ENCODE peak calls at places on chromosomes 6 and 20, in seven cellular contexts. I is GM04503; M is heart right ventricle; U is substantia nigra; H is stimulated activated CD4-positive, alpha-beta T cell treated with anti-CD3 and anti-CD28 coated beads, Interleukin-1b, Interleukin-23, amount 100 ng/mL, for 1 hour; Q is heart left ventricle; Z is HepG2. P is an unnamed sample.

GRCh38 chr6:4941782-4942672 is 61.8 kb downstream of the RPP40 start:
- DNase-seq in M (no peak), I (peak; percentile 91), Q (no peak), H (no peak), U (no peak), Z (peak; percentile 78), P (peak; percentile 42)

GRCh38 chr20:57269148-57269984 is 2.9 kb upstream of the BMP7 start:
- DNase-seq in M (no peak), Z (no peak), H (no peak), I (no peak), U (no peak), Q (no peak), P (no peak)

GRCh38 chr6:73409395-73409794 is 14.8 kb downstream of the DDX43 start:
- DNase-seq in H (no peak), I (no peak), M (no peak), Z (peak; percentile 46), U (no peak), Q (no peak), P (peak; percentile 83)

GRCh38 chr6:72553531-72554202 is 68.2 kb upstream of the KCNQ5 start:
- DNase-seq in H (no peak), Z (no peak), Q (no peak), M (no peak), I (peak; percentile 77), U (no peak), P (no peak)

GRCh38 chr20:11807070-11807741 is 110.5 kb upstream of the BTBD3 start:
- DNase-seq in M (no peak), H (no peak), I (peak; percentile 90), Q (no peak), U (no peak), Z (no peak), P (no peak)

GRCh38 chr6:32439708-32440214 is at the start of gene HLA-DRA:
- DNase-seq in Z (peak; percentile 31), M (no peak), H (no peak), U (no peak), I (peak; percentile 8), Q (no peak), P (peak; percentile 94)

GRCh38 chr20:48467622-48468021 is 360.2 kb downstream of the PREX1 start:
- DNase-seq in M (no peak), H (no peak), Z (no peak), U (no peak), I (no peak), Q (no peak), P (peak; percentile 5)

GRCh38 chr6:155483858-155484257 is 28.2 kb upstream of the NOX3 start:
- DNase-seq in Q (no peak), M (no peak), U (no peak), H (no peak), Z (peak; percentile 31), I (peak; percentile 60), P (no peak)

GRCh38 chr6:5082487-5083306 is 2.4 kb upstream of the PPP1R3G start:
- DNase-seq in Q (no peak), M (no peak), H (no peak), I (peak; percentile 83), U (no peak), Z (peak; percentile 87), P (no peak)

GRCh38 chr20:22584922-22585785 is 782 bp upstream of the FOXA2 start:
- DNase-seq in I (no peak), Z (peak; percentile 93), Q (no peak), U (no peak), H (no peak), M (no peak), P (peak; percentile 29)

P was measured in small intestine.